ENCODE peak calls at places on chromosomes 12 and 14, in nine cellular contexts. One of them, this sample, is unnamed.

GRCh38 chr12:6684609-6685008 is 4.6 kb downstream of the ZNF384 start:
- DNase-seq in AG20443: no peak
- DNase-seq in foreskin fibroblast: no peak
- DNase-seq in stimulated activated CD4-positive, alpha-beta T cell treated with anti-CD3 and anti-CD28 coated beads, Interleukin-4, amount 100 ng/mL, for 48 hours: peak
- DNase-seq in OCI-LY7: peak
- DNase-seq in HT1080: peak
- DNase-seq in retina: peak
- DNase-seq in EL: peak
- DNase-seq in NCI-H460: peak
- DNase-seq in this sample: no peak

GRCh38 chr12:70598467-70599194 is 38.6 kb downstream of the PTPRB start:
- DNase-seq in AG20443: no peak
- DNase-seq in foreskin fibroblast: no peak
- DNase-seq in stimulated activated CD4-positive, alpha-beta T cell treated with anti-CD3 and anti-CD28 coated beads, Interleukin-4, amount 100 ng/mL, for 48 hours: no peak
- DNase-seq in OCI-LY7: no peak
- DNase-seq in HT1080: no peak
- DNase-seq in retina: no peak
- DNase-seq in EL: no peak
- DNase-seq in NCI-H460: no peak
- DNase-seq in this sample: no peak

GRCh38 chr14:54046250-54046649 is 89.6 kb upstream of the BMP4 start:
- DNase-seq in AG20443: no peak
- DNase-seq in foreskin fibroblast: no peak
- DNase-seq in stimulated activated CD4-positive, alpha-beta T cell treated with anti-CD3 and anti-CD28 coated beads, Interleukin-4, amount 100 ng/mL, for 48 hours: no peak
- DNase-seq in OCI-LY7: no peak
- DNase-seq in HT1080: no peak
- DNase-seq in retina: peak
- DNase-seq in EL: no peak
- DNase-seq in NCI-H460: no peak
- DNase-seq in this sample: no peak

GRCh38 chr14:24246765-24247212 is 4.4 kb upstream of the TINF2 start:
- DNase-seq in AG20443: no peak
- DNase-seq in foreskin fibroblast: no peak
- DNase-seq in stimulated activated CD4-positive, alpha-beta T cell treated with anti-CD3 and anti-CD28 coated beads, Interleukin-4, amount 100 ng/mL, for 48 hours: no peak
- DNase-seq in OCI-LY7: peak
- DNase-seq in HT1080: peak
- DNase-seq in retina: no peak
- DNase-seq in EL: peak
- DNase-seq in NCI-H460: no peak
- DNase-seq in this sample: no peak

GRCh38 chr12:27332407-27333310 is at the start of gene BMAL2:
- DNase-seq in AG20443: peak
- DNase-seq in foreskin fibroblast: peak
- DNase-seq in stimulated activated CD4-positive, alpha-beta T cell treated with anti-CD3 and anti-CD28 coated beads, Interleukin-4, amount 100 ng/mL, for 48 hours: peak
- DNase-seq in OCI-LY7: peak
- DNase-seq in HT1080: peak
- DNase-seq in retina: peak
- DNase-seq in EL: peak
- DNase-seq in NCI-H460: no peak
- DNase-seq in this sample: peak

GRCh38 chr12:75890141-75890540 is 141.4 kb downstream of the PHLDA1 start:
- DNase-seq in AG20443: peak
- DNase-seq in foreskin fibroblast: no peak
- DNase-seq in stimulated activated CD4-positive, alpha-beta T cell treated with anti-CD3 and anti-CD28 coated beads, Interleukin-4, amount 100 ng/mL, for 48 hours: no peak
- DNase-seq in OCI-LY7: no peak
- DNase-seq in HT1080: peak
- DNase-seq in retina: no peak
- DNase-seq in EL: peak
- DNase-seq in NCI-H460: no peak
- DNase-seq in this sample: no peak

GRCh38 chr14:23365353-23366162 is 586 bp upstream of the EFS start:
- DNase-seq in AG20443: peak
- DNase-seq in foreskin fibroblast: no peak
- DNase-seq in stimulated activated CD4-positive, alpha-beta T cell treated with anti-CD3 and anti-CD28 coated beads, Interleukin-4, amount 100 ng/mL, for 48 hours: no peak
- DNase-seq in OCI-LY7: no peak
- DNase-seq in HT1080: no peak
- DNase-seq in retina: peak
- DNase-seq in EL: peak
- DNase-seq in NCI-H460: no peak
- DNase-seq in this sample: no peak

GRCh38 chr14:104894331-104895206 is 29.5 kb downstream of the CEP170B start:
- DNase-seq in AG20443: no peak
- DNase-seq in foreskin fibroblast: no peak
- DNase-seq in stimulated activated CD4-positive, alpha-beta T cell treated with anti-CD3 and anti-CD28 coated beads, Interleukin-4, amount 100 ng/mL, for 48 hours: no peak
- DNase-seq in OCI-LY7: no peak
- DNase-seq in HT1080: no peak
- DNase-seq in retina: peak
- DNase-seq in EL: no peak
- DNase-seq in NCI-H460: no peak
- DNase-seq in this sample: no peak

GRCh38 chr12:115176741-115177400 is 492.9 kb upstream of the TBX3 start:
- DNase-seq in AG20443: no peak
- DNase-seq in foreskin fibroblast: no peak
- DNase-seq in stimulated activated CD4-positive, alpha-beta T cell treated with anti-CD3 and anti-CD28 coated beads, Interleukin-4, amount 100 ng/mL, for 48 hours: no peak
- DNase-seq in OCI-LY7: no peak
- DNase-seq in HT1080: peak
- DNase-seq in retina: no peak
- DNase-seq in EL: peak
- DNase-seq in NCI-H460: no peak
- DNase-seq in this sample: no peak

GRCh38 chr12:92859650-92860386 is 69.3 kb downstream of the EEA1 start:
- DNase-seq in AG20443: no peak
- DNase-seq in foreskin fibroblast: no peak
- DNase-seq in stimulated activated CD4-positive, alpha-beta T cell treated with anti-CD3 and anti-CD28 coated beads, Interleukin-4, amount 100 ng/mL, for 48 hours: no peak
- DNase-seq in OCI-LY7: no peak
- DNase-seq in HT1080: no peak
- DNase-seq in retina: peak
- DNase-seq in EL: no peak
- DNase-seq in NCI-H460: no peak
- DNase-seq in this sample: no peak

GRCh38 chr14:94945615-94946014 is 175.7 kb upstream of the GSC start:
- DNase-seq in AG20443: no peak
- DNase-seq in foreskin fibroblast: no peak
- DNase-seq in stimulated activated CD4-positive, alpha-beta T cell treated with anti-CD3 and anti-CD28 coated beads, Interleukin-4, amount 100 ng/mL, for 48 hours: no peak
- DNase-seq in OCI-LY7: no peak
- DNase-seq in HT1080: no peak
- DNase-seq in retina: no peak
- DNase-seq in EL: no peak
- DNase-seq in NCI-H460: no peak
- DNase-seq in this sample: no peak

GRCh38 chr12:124869011-124869665 is 5.5 kb upstream of the SCARB1 start:
- DNase-seq in AG20443: no peak
- DNase-seq in foreskin fibroblast: no peak
- DNase-seq in stimulated activated CD4-positive, alpha-beta T cell treated with anti-CD3 and anti-CD28 coated beads, Interleukin-4, amount 100 ng/mL, for 48 hours: no peak
- DNase-seq in OCI-LY7: no peak
- DNase-seq in HT1080: no peak
- DNase-seq in retina: no peak
- DNase-seq in EL: no peak
- DNase-seq in NCI-H460: no peak
- DNase-seq in this sample: no peak

GRCh38 chr12:39915249-39915648 is 190.6 kb downstream of the SLC2A13 start:
- DNase-seq in AG20443: no peak
- DNase-seq in foreskin fibroblast: no peak
- DNase-seq in stimulated activated CD4-positive, alpha-beta T cell treated with anti-CD3 and anti-CD28 coated beads, Interleukin-4, amount 100 ng/mL, for 48 hours: no peak
- DNase-seq in OCI-LY7: no peak
- DNase-seq in HT1080: no peak
- DNase-seq in retina: no peak
- DNase-seq in EL: no peak
- DNase-seq in NCI-H460: no peak
- DNase-seq in this sample: no peak

GRCh38 chr12:77120156-77120555 is 54.8 kb upstream of the E2F7 start:
- DNase-seq in AG20443: peak
- DNase-seq in foreskin fibroblast: peak
- DNase-seq in stimulated activated CD4-positive, alpha-beta T cell treated with anti-CD3 and anti-CD28 coated beads, Interleukin-4, amount 100 ng/mL, for 48 hours: no peak
- DNase-seq in OCI-LY7: no peak
- DNase-seq in HT1080: peak
- DNase-seq in retina: no peak
- DNase-seq in EL: peak
- DNase-seq in NCI-H460: no peak
- DNase-seq in this sample: no peak

GRCh38 chr12:32051511-32052299 is 54.9 kb upstream of the BICD1 start:
- DNase-seq in AG20443: peak
- DNase-seq in foreskin fibroblast: peak
- DNase-seq in stimulated activated CD4-positive, alpha-beta T cell treated with anti-CD3 and anti-CD28 coated beads, Interleukin-4, amount 100 ng/mL, for 48 hours: peak
- DNase-seq in OCI-LY7: no peak
- DNase-seq in HT1080: peak
- DNase-seq in retina: no peak
- DNase-seq in EL: peak
- DNase-seq in NCI-H460: peak
- DNase-seq in this sample: no peak

GRCh38 chr12:122023339-122024131 is 1.9 kb downstream of the BCL7A start:
- DNase-seq in AG20443: peak
- DNase-seq in foreskin fibroblast: peak
- DNase-seq in stimulated activated CD4-positive, alpha-beta T cell treated with anti-CD3 and anti-CD28 coated beads, Interleukin-4, amount 100 ng/mL, for 48 hours: no peak
- DNase-seq in OCI-LY7: peak
- DNase-seq in HT1080: peak
- DNase-seq in retina: peak
- DNase-seq in EL: peak
- DNase-seq in NCI-H460: no peak
- DNase-seq in this sample: no peak

GRCh38 chr12:25713264-25713663 is 160.2 kb upstream of the LMNTD1 start:
- DNase-seq in AG20443: no peak
- DNase-seq in foreskin fibroblast: no peak
- DNase-seq in stimulated activated CD4-positive, alpha-beta T cell treated with anti-CD3 and anti-CD28 coated beads, Interleukin-4, amount 100 ng/mL, for 48 hours: no peak
- DNase-seq in OCI-LY7: no peak
- DNase-seq in HT1080: no peak
- DNase-seq in retina: no peak
- DNase-seq in EL: no peak
- DNase-seq in NCI-H460: no peak
- DNase-seq in this sample: no peak